ENCODE peak calls at places on chromosomes 6 and 20, in eight cellular contexts. M, R, O, K, U, S, T and W are unnamed samples.
A peak's percentile ranks its signal among the peaks of the same experiment; 100 is the strongest.

GRCh38 chr6:161876231-161876630 is 602.4 kb upstream of the AGPAT4 start:
- DNase-seq in U (no peak), S (no peak), M (no peak), K (no peak), R (no peak), T (no peak), O (no peak), W (no peak)

GRCh38 chr6:30450908-30451818 is 38.1 kb upstream of the HLA-E start:
- DNase-seq in U (peak; percentile 70), R (no peak), S (peak; percentile 51), K (peak; percentile 36), M (peak; percentile 72), T (no peak), O (no peak), W (no peak)

GRCh38 chr6:85726206-85726605 is 83.5 kb upstream of the SYNCRIP start:
- DNase-seq in M (no peak), O (peak; percentile 23), K (no peak), U (no peak), S (no peak), R (peak; percentile 18), T (no peak), W (no peak)

GRCh38 chr6:41779336-41779735 is 364 bp downstream of the FRS3 start:
- DNase-seq in K (no peak), U (no peak), M (no peak), S (no peak), O (no peak), T (no peak), R (no peak), W (no peak)

GRCh38 chr6:131443014-131443413 is 130.0 kb upstream of the ARG1 start:
- DNase-seq in M (no peak), K (no peak), O (no peak), T (no peak), R (no peak), U (no peak), S (no peak), W (no peak)

GRCh38 chr20:58584881-58585752 is 66.0 kb upstream of the STX16 start:
- DNase-seq in U (peak; percentile 26), T (no peak), K (no peak), O (no peak), M (no peak), S (no peak), R (no peak), W (no peak)

GRCh38 chr6:36827261-36828079 is 11.8 kb downstream of the CPNE5 start:
- DNase-seq in O (no peak), T (peak; percentile 24), K (no peak), S (no peak), M (no peak), U (peak; percentile 54), R (peak; percentile 80), W (no peak)

GRCh38 chr6:31972709-31973350 is 892 bp upstream of the DXO start:
- DNase-seq in T (no peak), O (no peak), K (no peak), R (no peak), U (peak; percentile 55), M (no peak), S (no peak), W (no peak)

GRCh38 chr6:159595173-159595572 is 97.9 kb downstream of the SOD2 start:
- DNase-seq in S (no peak), K (no peak), O (peak; percentile 69), U (peak; percentile 71), M (no peak), T (peak; percentile 62), R (peak; percentile 84), W (no peak)

GRCh38 chr6:13375360-13375878 is 47.1 kb upstream of the TBC1D7 start:
- DNase-seq in S (no peak), T (no peak), M (no peak), O (no peak), K (peak; percentile 18), R (no peak), U (no peak), W (no peak)

GRCh38 chr20:3094848-3095629 is 10.5 kb upstream of the AVP start:
- DNase-seq in O (no peak), K (no peak), U (no peak), M (no peak), R (no peak), T (no peak), S (no peak), W (no peak)

GRCh38 chr20:50701055-50701963 is 10.0 kb upstream of the RIPOR3 start:
- DNase-seq in T (no peak), K (no peak), S (no peak), O (no peak), U (no peak), R (no peak), M (no peak), W (no peak)

GRCh38 chr20:9332783-9333482 is 181.5 kb upstream of the LAMP5 start:
- DNase-seq in M (no peak), U (no peak), R (no peak), T (no peak), O (no peak), K (no peak), S (no peak), W (no peak)

GRCh38 chr6:125787791-125788190 is 3.0 kb upstream of the NCOA7 start:
- DNase-seq in T (peak; percentile 10), K (no peak), O (no peak), R (peak; percentile 11), U (peak; percentile 39), S (no peak), M (no peak), W (no peak)

GRCh38 chr6:77467038-77467437 is 3.7 kb upstream of the HTR1B start:
- DNase-seq in O (no peak), M (no peak), T (no peak), K (no peak), U (no peak), R (peak; percentile 29), S (no peak), W (no peak)

GRCh38 chr6:142692942-142693341 is 252.0 kb downstream of the HIVEP2 start:
- DNase-seq in S (peak; percentile 45), K (peak; percentile 65), T (peak; percentile 66), M (peak; percentile 66), R (peak; percentile 65), U (peak; percentile 93), O (peak; percentile 67), W (peak; percentile 74)

GRCh38 chr20:63940071-63940471 is 16.1 kb downstream of the UCKL1 start:
- DNase-seq in M (no peak), S (no peak), T (no peak), R (no peak), U (no peak), K (no peak), O (no peak), W (no peak)

GRCh38 chr6:101878554-101879276 is 485.2 kb downstream of the GRIK2 start:
- DNase-seq in S (no peak), M (no peak), R (no peak), T (no peak), U (no peak), O (no peak), K (no peak), W (no peak)

GRCh38 chr6:109351231-109352132 is 30.8 kb downstream of the CD164 start:
- DNase-seq in U (peak; percentile 32), R (no peak), M (no peak), O (no peak), S (peak; percentile 63), K (no peak), T (no peak), W (no peak)

GRCh38 chr6:89952696-89953095 is 58.4 kb downstream of the GJA10 start:
- DNase-seq in U (peak; percentile 62), O (peak; percentile 10), K (no peak), T (no peak), M (peak; percentile 83), S (no peak), R (peak; percentile 92), W (no peak)

GRCh38 chr6:13359287-13359686 is 30.9 kb upstream of the TBC1D7 start:
- DNase-seq in O (no peak), T (no peak), K (no peak), R (no peak), S (no peak), U (no peak), M (no peak), W (no peak)